ENCODE peak calls at places on chromosomes 3 and 15, in nine cellular contexts. One of them, this sample, is unnamed.

GRCh38 chr3:160929595-160929994 is 173.6 kb downstream of the PPM1L start:
- DNase-seq in cardiac fibroblast: peak
- DNase-seq in brain microvascular endothelial cell: peak
- DNase-seq in tibial artery: no peak
- DNase-seq in ovary: no peak
- DNase-seq in OCI-LY7: no peak
- DNase-seq in left ventricle myocardium inferior: peak
- DNase-seq in AG10803: peak
- DNase-seq in HL-60: no peak
- DNase-seq in this sample: no peak

GRCh38 chr3:126130981-126131750 is 47.2 kb upstream of the SLC41A3 start:
- DNase-seq in cardiac fibroblast: no peak
- DNase-seq in brain microvascular endothelial cell: no peak
- DNase-seq in tibial artery: peak
- DNase-seq in ovary: peak
- DNase-seq in OCI-LY7: no peak
- DNase-seq in left ventricle myocardium inferior: peak
- DNase-seq in AG10803: no peak
- DNase-seq in HL-60: no peak
- DNase-seq in this sample: no peak

GRCh38 chr3:81581966-81582599 is 179.4 kb downstream of the GBE1 start:
- DNase-seq in cardiac fibroblast: peak
- DNase-seq in brain microvascular endothelial cell: peak
- DNase-seq in tibial artery: no peak
- DNase-seq in ovary: no peak
- DNase-seq in OCI-LY7: peak
- DNase-seq in left ventricle myocardium inferior: no peak
- DNase-seq in AG10803: peak
- DNase-seq in HL-60: peak
- DNase-seq in this sample: no peak

GRCh38 chr3:111072016-111072891 is 638 bp downstream of the NECTIN3 start:
- DNase-seq in cardiac fibroblast: peak
- DNase-seq in brain microvascular endothelial cell: peak
- DNase-seq in tibial artery: peak
- DNase-seq in ovary: peak
- DNase-seq in OCI-LY7: no peak
- DNase-seq in left ventricle myocardium inferior: peak
- DNase-seq in AG10803: peak
- DNase-seq in HL-60: no peak
- DNase-seq in this sample: no peak

GRCh38 chr3:49131040-49131439 is 1.8 kb downstream of the LAMB2 start:
- DNase-seq in cardiac fibroblast: no peak
- DNase-seq in brain microvascular endothelial cell: no peak
- DNase-seq in tibial artery: no peak
- DNase-seq in ovary: no peak
- DNase-seq in OCI-LY7: no peak
- DNase-seq in left ventricle myocardium inferior: no peak
- DNase-seq in AG10803: no peak
- DNase-seq in HL-60: no peak
- DNase-seq in this sample: no peak

GRCh38 chr3:65356331-65357286 is 668.8 kb upstream of the ADAMTS9 start:
- DNase-seq in cardiac fibroblast: no peak
- DNase-seq in brain microvascular endothelial cell: peak
- DNase-seq in tibial artery: no peak
- DNase-seq in ovary: peak
- DNase-seq in OCI-LY7: no peak
- DNase-seq in left ventricle myocardium inferior: no peak
- DNase-seq in AG10803: peak
- DNase-seq in HL-60: no peak
- DNase-seq in this sample: no peak

GRCh38 chr3:153284282-153284938 is 122.4 kb downstream of the RAP2B start:
- DNase-seq in cardiac fibroblast: peak
- DNase-seq in brain microvascular endothelial cell: peak
- DNase-seq in tibial artery: peak
- DNase-seq in ovary: peak
- DNase-seq in OCI-LY7: peak
- DNase-seq in left ventricle myocardium inferior: no peak
- DNase-seq in AG10803: peak
- DNase-seq in HL-60: peak
- DNase-seq in this sample: peak

GRCh38 chr3:193971268-193971751 is 164.6 kb upstream of the HES1 start:
- DNase-seq in cardiac fibroblast: no peak
- DNase-seq in brain microvascular endothelial cell: peak
- DNase-seq in tibial artery: no peak
- DNase-seq in ovary: no peak
- DNase-seq in OCI-LY7: no peak
- DNase-seq in left ventricle myocardium inferior: no peak
- DNase-seq in AG10803: peak
- DNase-seq in HL-60: peak
- DNase-seq in this sample: no peak

GRCh38 chr3:43162573-43163084 is 56.8 kb upstream of the POMGNT2 start:
- DNase-seq in cardiac fibroblast: no peak
- DNase-seq in brain microvascular endothelial cell: no peak
- DNase-seq in tibial artery: no peak
- DNase-seq in ovary: no peak
- DNase-seq in OCI-LY7: no peak
- DNase-seq in left ventricle myocardium inferior: no peak
- DNase-seq in AG10803: no peak
- DNase-seq in HL-60: no peak
- DNase-seq in this sample: no peak

GRCh38 chr15:39455502-39455991 is 125.3 kb upstream of the THBS1 start:
- DNase-seq in cardiac fibroblast: peak
- DNase-seq in brain microvascular endothelial cell: peak
- DNase-seq in tibial artery: no peak
- DNase-seq in ovary: no peak
- DNase-seq in OCI-LY7: no peak
- DNase-seq in left ventricle myocardium inferior: no peak
- DNase-seq in AG10803: peak
- DNase-seq in HL-60: no peak
- DNase-seq in this sample: peak

GRCh38 chr15:89003865-89004725 is 84.2 kb upstream of the ABHD2 start:
- DNase-seq in cardiac fibroblast: peak
- DNase-seq in brain microvascular endothelial cell: peak
- DNase-seq in tibial artery: peak
- DNase-seq in ovary: no peak
- DNase-seq in OCI-LY7: peak
- DNase-seq in left ventricle myocardium inferior: peak
- DNase-seq in AG10803: peak
- DNase-seq in HL-60: no peak
- DNase-seq in this sample: no peak

GRCh38 chr3:186277268-186277909 is 84.6 kb downstream of the DGKG start:
- DNase-seq in cardiac fibroblast: peak
- DNase-seq in brain microvascular endothelial cell: peak
- DNase-seq in tibial artery: no peak
- DNase-seq in ovary: no peak
- DNase-seq in OCI-LY7: no peak
- DNase-seq in left ventricle myocardium inferior: no peak
- DNase-seq in AG10803: peak
- DNase-seq in HL-60: no peak
- DNase-seq in this sample: no peak

DNA sequence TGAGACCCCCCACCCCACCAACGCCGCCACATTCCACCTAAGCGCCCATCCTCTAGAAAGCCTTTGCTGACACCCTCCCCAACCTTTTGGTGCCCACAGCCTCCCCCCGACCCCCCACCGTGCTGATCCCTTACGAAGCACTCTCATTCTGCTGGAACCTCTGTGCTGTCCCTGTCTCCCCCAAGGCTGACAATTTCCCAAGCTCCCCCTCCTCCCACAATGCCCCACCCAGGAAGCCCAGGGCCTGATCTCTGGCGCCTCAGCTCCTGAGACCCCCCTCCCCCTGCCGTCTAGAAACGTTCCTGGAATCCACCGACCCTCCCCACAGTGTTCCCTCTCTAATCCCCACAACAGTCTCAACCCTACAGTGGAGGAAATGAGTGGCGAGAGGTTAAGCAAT is 18.4 kb downstream of the MYL3 start:
- DNase-seq in cardiac fibroblast: no peak
- DNase-seq in brain microvascular endothelial cell: no peak
- DNase-seq in tibial artery: no peak
- DNase-seq in ovary: no peak
- DNase-seq in OCI-LY7: no peak
- DNase-seq in left ventricle myocardium inferior: no peak
- DNase-seq in AG10803: no peak
- DNase-seq in HL-60: no peak
- DNase-seq in this sample: no peak
- H3K4me3 ChIP-seq in cardiac fibroblast: no peak
- H3K4me3 ChIP-seq in brain microvascular endothelial cell: no peak
- H3K4me3 ChIP-seq in tibial artery: peak
- H3K4me3 ChIP-seq in ovary: peak
- H3K4me3 ChIP-seq in OCI-LY7: no peak
- H3K4me3 ChIP-seq in left ventricle myocardium inferior: peak
- H3K4me3 ChIP-seq in AG10803: no peak
- H3K4me3 ChIP-seq in HL-60: no peak
- H3K4me3 ChIP-seq in this sample: peak

GRCh38 chr3:155411500-155412223 is 118.2 kb upstream of the STRIT1 start:
- DNase-seq in cardiac fibroblast: no peak
- DNase-seq in brain microvascular endothelial cell: no peak
- DNase-seq in tibial artery: no peak
- DNase-seq in ovary: no peak
- DNase-seq in OCI-LY7: peak
- DNase-seq in left ventricle myocardium inferior: no peak
- DNase-seq in AG10803: no peak
- DNase-seq in HL-60: no peak
- DNase-seq in this sample: no peak
- TF ChIP-seq CTCF in cardiac fibroblast: no peak
- TF ChIP-seq CTCF in brain microvascular endothelial cell: no peak
- TF ChIP-seq CTCF in tibial artery: no peak
- TF ChIP-seq CTCF in ovary: no peak
- TF ChIP-seq CTCF in OCI-LY7: peak
- TF ChIP-seq CTCF in left ventricle myocardium inferior: no peak
- TF ChIP-seq CTCF in AG10803: no peak
- TF ChIP-seq CTCF in HL-60: no peak
- TF ChIP-seq CTCF in this sample: no peak

DNA sequence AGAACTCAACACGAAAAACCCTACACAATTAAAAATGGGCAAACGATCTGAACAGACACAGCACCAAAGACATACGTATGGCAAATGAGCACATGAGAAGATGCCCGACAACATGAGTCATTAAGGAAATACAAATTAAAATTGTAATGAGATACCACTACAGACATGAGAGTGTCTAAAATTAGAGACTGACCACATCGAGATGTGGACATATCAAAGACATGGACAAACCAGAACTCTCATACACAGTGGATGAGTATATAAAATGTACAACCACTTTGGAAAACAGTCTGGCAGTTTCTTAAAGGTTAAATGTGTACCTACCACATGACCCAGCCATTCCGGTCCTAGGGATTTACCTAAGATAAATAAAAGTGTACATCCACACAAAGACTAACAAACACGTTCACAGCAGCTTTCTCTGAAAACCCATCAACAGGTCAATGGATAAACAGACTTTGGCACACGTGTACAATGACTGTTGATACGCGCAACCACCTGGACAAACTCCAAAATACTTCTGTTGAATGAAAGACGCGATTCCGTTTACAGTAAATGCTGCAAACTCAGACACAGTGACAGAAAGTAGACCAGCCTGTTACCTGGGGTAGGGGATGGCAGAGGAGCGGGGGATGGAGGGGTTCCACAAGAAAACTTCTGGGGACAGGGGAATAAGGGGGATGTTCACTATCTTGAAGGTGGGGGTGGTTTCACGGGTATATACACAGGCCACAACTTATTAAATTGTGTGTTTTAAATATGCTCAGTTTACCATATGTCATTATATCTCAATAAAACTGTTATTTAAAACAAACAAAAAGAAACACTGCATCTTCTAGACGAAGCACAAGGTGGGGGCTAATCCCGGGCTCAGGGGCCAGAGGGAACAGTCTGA is 2.1 kb downstream of the TNK2 start:
- DNase-seq in cardiac fibroblast: no peak
- DNase-seq in brain microvascular endothelial cell: no peak
- DNase-seq in tibial artery: no peak
- DNase-seq in ovary: no peak
- DNase-seq in OCI-LY7: peak
- DNase-seq in left ventricle myocardium inferior: no peak
- DNase-seq in AG10803: peak
- DNase-seq in HL-60: no peak
- DNase-seq in this sample: no peak
- H3K4me3 ChIP-seq in cardiac fibroblast: no peak
- H3K4me3 ChIP-seq in brain microvascular endothelial cell: no peak
- H3K4me3 ChIP-seq in tibial artery: peak
- H3K4me3 ChIP-seq in ovary: no peak
- H3K4me3 ChIP-seq in OCI-LY7: peak
- H3K4me3 ChIP-seq in left ventricle myocardium inferior: peak
- H3K4me3 ChIP-seq in AG10803: no peak
- H3K4me3 ChIP-seq in HL-60: peak
- H3K4me3 ChIP-seq in this sample: no peak

GRCh38 chr15:63156086-63156707 is 1.1 kb downstream of the RPS27L start:
- DNase-seq in cardiac fibroblast: no peak
- DNase-seq in brain microvascular endothelial cell: no peak
- DNase-seq in tibial artery: no peak
- DNase-seq in ovary: no peak
- DNase-seq in OCI-LY7: peak
- DNase-seq in left ventricle myocardium inferior: no peak
- DNase-seq in AG10803: no peak
- DNase-seq in HL-60: no peak
- DNase-seq in this sample: no peak

GRCh38 chr15:63157066-63157890 is at the start of gene RPS27L:
- DNase-seq in cardiac fibroblast: peak
- DNase-seq in brain microvascular endothelial cell: peak
- DNase-seq in tibial artery: peak
- DNase-seq in ovary: peak
- DNase-seq in OCI-LY7: peak
- DNase-seq in left ventricle myocardium inferior: peak
- DNase-seq in AG10803: peak
- DNase-seq in HL-60: peak
- DNase-seq in this sample: peak

GRCh38 chr15:63155486-63155885 is 1.8 kb downstream of the RPS27L start:
- DNase-seq in cardiac fibroblast: no peak
- DNase-seq in brain microvascular endothelial cell: no peak
- DNase-seq in tibial artery: no peak
- DNase-seq in ovary: no peak
- DNase-seq in OCI-LY7: no peak
- DNase-seq in left ventricle myocardium inferior: no peak
- DNase-seq in AG10803: no peak
- DNase-seq in HL-60: no peak
- DNase-seq in this sample: no peak

GRCh38 chr15:63156708-63157065 is 590 bp downstream of the RPS27L start:
- DNase-seq in cardiac fibroblast: peak
- DNase-seq in brain microvascular endothelial cell: peak
- DNase-seq in tibial artery: peak
- DNase-seq in ovary: peak
- DNase-seq in OCI-LY7: peak
- DNase-seq in left ventricle myocardium inferior: peak
- DNase-seq in AG10803: peak
- DNase-seq in HL-60: peak
- DNase-seq in this sample: no peak

DNA sequence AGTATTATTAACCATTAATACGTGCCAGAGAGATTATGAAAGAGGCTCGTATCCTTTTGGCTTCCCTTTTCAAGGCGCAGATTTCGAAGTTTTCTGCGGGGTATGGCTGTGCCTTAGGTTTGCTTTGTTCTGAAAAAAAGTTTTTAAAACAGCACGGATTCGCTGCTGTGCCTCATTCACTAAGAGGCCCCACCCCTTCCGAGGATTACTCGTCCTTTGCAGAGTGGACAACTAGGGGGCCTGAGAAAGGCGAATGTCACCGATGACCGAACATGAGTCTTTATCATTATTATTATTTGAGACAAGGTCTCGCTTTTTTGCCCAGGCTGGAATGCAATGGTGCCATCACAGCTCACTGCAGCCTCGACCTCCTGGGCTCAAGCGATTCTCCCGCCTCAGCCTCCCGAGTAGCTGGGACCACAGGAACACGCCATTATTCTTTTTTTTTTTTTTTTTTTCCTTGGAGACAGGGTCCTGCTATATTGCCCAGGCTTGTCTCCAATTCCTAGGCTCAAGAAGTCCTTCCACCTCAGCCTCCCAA is 684 bp upstream of the RPS27L start:
- DNase-seq in cardiac fibroblast: peak
- DNase-seq in brain microvascular endothelial cell: peak
- DNase-seq in tibial artery: peak
- DNase-seq in ovary: peak
- DNase-seq in OCI-LY7: peak
- DNase-seq in left ventricle myocardium inferior: peak
- DNase-seq in AG10803: peak
- DNase-seq in HL-60: peak
- DNase-seq in this sample: peak
- TF ChIP-seq CTCF in cardiac fibroblast: peak
- TF ChIP-seq CTCF in brain microvascular endothelial cell: peak
- TF ChIP-seq CTCF in tibial artery: no peak
- TF ChIP-seq CTCF in ovary: no peak
- TF ChIP-seq CTCF in OCI-LY7: no peak
- TF ChIP-seq CTCF in left ventricle myocardium inferior: peak
- TF ChIP-seq CTCF in AG10803: peak
- TF ChIP-seq CTCF in HL-60: no peak
- TF ChIP-seq CTCF in this sample: peak

This sample was measured in AG04449.